ENCODE peak calls at places on chromosomes 16 and 17, in five cellular contexts. K is heart left ventricle, M is thoracic aorta, N is substantia nigra, F is GM23338. I is an unnamed sample.

GRCh38 chr16:30741461-30741914 is 6.7 kb upstream of the PHKG2 start:
- DNase-seq in K (no peak), N (no peak), M (no peak), F (peak; percentile 60), I (peak; percentile 73)

GRCh38 chr17:49779730-49780220 is 8.7 kb upstream of the KAT7 start:
- DNase-seq in F (peak; percentile 26), N (no peak), M (no peak), K (no peak), I (no peak)

GRCh38 chr17:2347805-2348685 is 10.7 kb downstream of the SGSM2 start:
- DNase-seq in M (no peak), N (peak; percentile 43), K (no peak), F (peak; percentile 98), I (peak; percentile 99)

GRCh38 chr17:78789663-78790181 is 7.6 kb upstream of the CYTH1 start:
- DNase-seq in N (no peak), K (peak; percentile 83), M (no peak), F (no peak), I (no peak)

GRCh38 chr16:71853413-71853812 is 7.6 kb downstream of the ATXN1L start:
- DNase-seq in K (no peak), M (no peak), F (no peak), N (no peak), I (no peak)

GRCh38 chr17:72030067-72030899 is 90.5 kb upstream of the SOX9 start:
- DNase-seq in K (peak; percentile 44), N (peak; percentile 5), F (peak; percentile 94), M (no peak), I (peak; percentile 94)

GRCh38 chr17:38604479-38605229 is 1.1 kb downstream of the SRCIN1 start:
- DNase-seq in N (peak; percentile 54), K (no peak), M (no peak), F (peak; percentile 82), I (peak; percentile 50)

GRCh38 chr16:88760424-88761142 is 24.4 kb downstream of the PIEZO1 start:
- DNase-seq in N (no peak), K (no peak), M (no peak), F (no peak), I (no peak)

GRCh38 chr16:86428729-86429472 is 81.4 kb upstream of the FOXF1 start:
- DNase-seq in M (no peak), F (no peak), N (no peak), K (no peak), I (no peak)

GRCh38 chr16:29809850-29810698 is 1.9 kb upstream of the PRRT2 start:
- DNase-seq in K (no peak), M (no peak), N (no peak), F (peak; percentile 35), I (peak; percentile 66)

GRCh38 chr16:2194852-2195315 is 1.5 kb downstream of the CASKIN1 start:
- DNase-seq in M (no peak), N (no peak), K (no peak), F (peak; percentile 89), I (peak; percentile 85)

GRCh38 chr16:78762222-78762621 is 662.8 kb downstream of the WWOX start:
- DNase-seq in K (no peak), N (no peak), M (no peak), F (no peak), I (no peak)

GRCh38 chr16:5649762-5650445 is 552.3 kb upstream of the EEF2KMT start:
- DNase-seq in M (no peak), N (no peak), K (no peak), F (peak; percentile 8), I (no peak)

GRCh38 chr16:12057276-12057675 is 80.7 kb downstream of the SNX29 start:
- DNase-seq in M (no peak), F (peak; percentile 14), N (peak; percentile 38), K (no peak), I (no peak)

GRCh38 chr17:74429604-74430384 is 2.1 kb upstream of the GPRC5C start:
- DNase-seq in N (peak; percentile 28), M (no peak), F (peak; percentile 41), K (no peak), I (no peak)

GRCh38 chr17:73902416-73903181 is 258.4 kb upstream of the SDK2 start:
- DNase-seq in M (no peak), F (peak; percentile 78), K (no peak), N (no peak), I (peak; percentile 39)

GRCh38 chr16:50196736-50197135 is 43.6 kb downstream of the TENT4B start:
- DNase-seq in F (no peak), M (no peak), N (no peak), K (no peak), I (no peak)

GRCh38 chr17:54408741-54409140 is 491.9 kb upstream of the TOM1L1 start:
- DNase-seq in M (no peak), K (no peak), N (no peak), F (no peak), I (no peak)

GRCh38 chr17:78723001-78723796 is 58.9 kb downstream of the CYTH1 start:
- DNase-seq in F (peak; percentile 83), N (peak; percentile 90), M (no peak), K (peak; percentile 57), I (peak; percentile 89)

GRCh38 chr17:75087558-75088453 is at the start of gene SLC16A5:
- DNase-seq in K (peak; percentile 93), N (no peak), M (no peak), F (peak; percentile 98), I (peak; percentile 95)

GRCh38 chr17:82949984-82950383 is 110.2 kb upstream of the ZNF750 start:
- DNase-seq in N (no peak), K (no peak), M (no peak), F (no peak), I (no peak)

GRCh38 chr17:30969989-30970680 is 704 bp upstream of the RNF135 start:
- DNase-seq in K (no peak), N (no peak), M (no peak), F (peak; percentile 64), I (peak; percentile 66)

GRCh38 chr17:27236710-27237315 is 57.1 kb upstream of the WSB1 start:
- DNase-seq in N (peak; percentile 31), K (peak; percentile 60), M (no peak), F (peak; percentile 82), I (peak; percentile 37)

GRCh38 chr17:76753061-76753961 is 15.4 kb downstream of the MFSD11 start:
- DNase-seq in N (no peak), F (no peak), M (no peak), K (no peak), I (no peak)

GRCh38 chr17:30586818-30587595 is 109.8 kb downstream of the GOSR1 start:
- DNase-seq in N (no peak), K (no peak), F (no peak), M (no peak), I (no peak)

GRCh38 chr16:49969356-49970030 is 55.5 kb upstream of the CNEP1R1 start:
- DNase-seq in F (peak; percentile 21), K (no peak), M (no peak), N (no peak), I (peak; percentile 79)

GRCh38 chr16:73036074-73036826 is 11.7 kb downstream of the ZFHX3 start:
- DNase-seq in M (no peak), F (peak; percentile 96), N (no peak), K (no peak), I (peak; percentile 89)

GRCh38 chr16:50530277-50531236 is 17.6 kb upstream of the NKD1 start:
- DNase-seq in M (no peak), N (no peak), K (no peak), F (no peak), I (no peak)

GRCh38 chr16:88696441-88696840 is 9.8 kb downstream of the RNF166 start:
- DNase-seq in M (no peak), F (no peak), N (no peak), K (no peak), I (no peak)

GRCh38 chr17:55735784-55736405 is 13.2 kb upstream of the TMEM100 start:
- DNase-seq in F (peak; percentile 78), M (no peak), N (no peak), K (no peak), I (no peak)

GRCh38 chr17:77200711-77201110 is 59.9 kb downstream of the SEC14L1 start:
- DNase-seq in K (peak; percentile 55), M (no peak), F (no peak), N (no peak), I (no peak)

GRCh38 chr17:8489841-8490240 is 54.2 kb downstream of the NDEL1 start:
- DNase-seq in F (no peak), N (no peak), K (no peak), M (no peak), I (no peak)

GRCh38 chr17:31595666-31596381 is 204.3 kb downstream of the RAB11FIP4 start:
- DNase-seq in F (no peak), M (no peak), N (no peak), K (no peak), I (peak; percentile 47)

GRCh38 chr16:5064915-5065314 is 841 bp downstream of the C16orf89 start:
- DNase-seq in K (no peak), N (no peak), F (no peak), M (no peak), I (no peak)

GRCh38 chr17:41523787-41524186 is 4.3 kb downstream of the KRT19 start:
- DNase-seq in K (no peak), M (no peak), N (no peak), F (no peak), I (no peak)

GRCh38 chr16:59527206-59527997 is 793.3 kb upstream of the GOT2 start:
- DNase-seq in N (no peak), F (no peak), K (no peak), M (no peak), I (no peak)

GRCh38 chr16:87602821-87603683 is 744 bp downstream of the JPH3 start:
- DNase-seq in N (no peak), M (no peak), K (no peak), F (peak; percentile 70), I (no peak)

GRCh38 chr17:45300060-45300751 is 16.6 kb downstream of the MAP3K14 start:
- DNase-seq in N (no peak), M (no peak), K (peak; percentile 11), F (no peak), I (no peak)

GRCh38 chr17:2412561-2413021 is 11.7 kb upstream of the MNT start:
- DNase-seq in K (no peak), F (peak; percentile 58), M (no peak), N (peak; percentile 69), I (peak; percentile 74)